ENCODE peak calls at places on chromosomes 12 and 14, in five cellular contexts. V, Q, L, O and A are unnamed samples.

GRCh38 chr14:23114669-23115491 is 4.2 kb downstream of the CEBPE start:
- DNase-seq in V (peak), Q (no peak), L (peak), O (no peak), A (no peak)

GRCh38 chr12:22657538-22657937 is 32.6 kb downstream of the ETNK1 start:
- DNase-seq in V (no peak), Q (no peak), L (no peak), O (no peak), A (no peak)

GRCh38 chr12:92955997-92956663 is 27.0 kb upstream of the EEA1 start:
- DNase-seq in V (no peak), Q (no peak), L (peak), O (no peak), A (no peak)

GRCh38 chr12:104190151-104190550 is 25.4 kb upstream of the TXNRD1 start:
- DNase-seq in V (no peak), Q (no peak), L (no peak), O (no peak), A (no peak)

GRCh38 chr12:123108682-123109066 is 42.2 kb downstream of the PITPNM2 start:
- DNase-seq in V (no peak), Q (no peak), L (no peak), O (no peak), A (no peak)

GRCh38 chr14:63910593-63911363 is 58.0 kb downstream of the SYNE2 start:
- DNase-seq in V (no peak), Q (no peak), L (no peak), O (no peak), A (no peak)

GRCh38 chr12:66550626-66551025 is 128.2 kb downstream of the GRIP1 start:
- DNase-seq in V (no peak), Q (no peak), L (no peak), O (no peak), A (no peak)

GRCh38 chr12:49971141-49971540 is 1.6 kb upstream of the AQP6 start:
- DNase-seq in V (no peak), Q (no peak), L (no peak), O (no peak), A (no peak)

GRCh38 chr12:107405436-107405835 is 280.2 kb upstream of the PWP1 start:
- DNase-seq in V (no peak), Q (peak), L (no peak), O (no peak), A (no peak)

GRCh38 chr14:101982621-101983020 is 18.2 kb downstream of the DYNC1H1 start:
- DNase-seq in V (no peak), Q (no peak), L (no peak), O (no peak), A (no peak)

GRCh38 chr12:267581-268482 is 5.2 kb upstream of the SLC6A13 start:
- DNase-seq in V (no peak), Q (no peak), L (no peak), O (no peak), A (no peak)

GRCh38 chr12:56716458-56716857 is 8.6 kb downstream of the NACA start:
- DNase-seq in V (no peak), Q (no peak), L (no peak), O (no peak), A (no peak)

GRCh38 chr12:53004178-53004577 is 2.1 kb upstream of the EIF4B start:
- DNase-seq in V (no peak), Q (no peak), L (no peak), O (no peak), A (no peak)

GRCh38 chr12:5451251-5451650 is 19.3 kb downstream of the NTF3 start:
- DNase-seq in V (no peak), Q (no peak), L (no peak), O (no peak), A (no peak)

GRCh38 chr14:104724981-104725771 is 1.1 kb downstream of the ADSS1 start:
- DNase-seq in V (peak), Q (peak), L (no peak), O (no peak), A (no peak)

GRCh38 chr14:99838555-99839193 is 45.5 kb downstream of the EML1 start:
- DNase-seq in V (no peak), Q (no peak), L (no peak), O (no peak), A (no peak)

GRCh38 chr14:55609681-55610080 is 29.7 kb downstream of the KTN1 start:
- DNase-seq in V (no peak), Q (no peak), L (peak), O (no peak), A (no peak)

GRCh38 chr14:54686219-54686870 is 119.4 kb downstream of the SAMD4A start:
- DNase-seq in V (no peak), Q (no peak), L (peak), O (no peak), A (no peak)

GRCh38 chr12:5066251-5066650 is 22.6 kb downstream of the KCNA5 start:
- DNase-seq in V (no peak), Q (no peak), L (no peak), O (no peak), A (no peak)

GRCh38 chr14:68020999-68021663 is 201.6 kb downstream of the RAD51B start:
- DNase-seq in V (no peak), Q (no peak), L (no peak), O (no peak), A (no peak)

GRCh38 chr12:38384816-38385491 is 68.4 kb downstream of the ALG10B start:
- DNase-seq in V (no peak), Q (no peak), L (no peak), O (peak), A (no peak)

GRCh38 chr12:46965880-46966279 is 113.5 kb upstream of the PCED1B start:
- DNase-seq in V (no peak), Q (no peak), L (no peak), O (no peak), A (no peak)

GRCh38 chr14:105490572-105491365 is at the start of gene TEDC1:
- DNase-seq in V (peak), Q (peak), L (peak), O (peak), A (peak)

GRCh38 chr14:77660754-77661153 is 44.3 kb upstream of the SPTLC2 start:
- DNase-seq in V (peak), Q (no peak), L (no peak), O (no peak), A (no peak)

GRCh38 chr14:97723834-97724770 is 926.9 kb downstream of the VRK1 start:
- DNase-seq in V (no peak), Q (no peak), L (no peak), O (no peak), A (no peak)

GRCh38 chr12:56358836-56359532 is 923 bp downstream of the STAT2 start:
- DNase-seq in V (peak), Q (peak), L (peak), O (no peak), A (no peak)

GRCh38 chr14:61710853-61711817 is 15.8 kb downstream of the HIF1A start:
- DNase-seq in V (no peak), Q (no peak), L (no peak), O (no peak), A (no peak)

GRCh38 chr14:60632257-60632656 is 17.0 kb downstream of the SIX1 start:
- DNase-seq in V (no peak), Q (no peak), L (no peak), O (no peak), A (no peak)

GRCh38 chr12:91991397-91992187 is 154.1 kb downstream of the BTG1 start:
- DNase-seq in V (no peak), Q (no peak), L (no peak), O (no peak), A (no peak)

GRCh38 chr14:22095845-22096510 is 422.4 kb upstream of the OR4E1 start:
- DNase-seq in V (no peak), Q (no peak), L (no peak), O (no peak), A (no peak)

GRCh38 chr12:12811343-12811742 is 1.8 kb upstream of the DDX47 start:
- DNase-seq in V (no peak), Q (no peak), L (no peak), O (no peak), A (no peak)

GRCh38 chr12:120254809-120255208 is 10.7 kb downstream of the PXN start:
- DNase-seq in V (no peak), Q (no peak), L (no peak), O (no peak), A (no peak)
- TF ChIP-seq CTCF in V (peak), Q (no peak), L (no peak), O (peak), A (no peak)

DNA sequence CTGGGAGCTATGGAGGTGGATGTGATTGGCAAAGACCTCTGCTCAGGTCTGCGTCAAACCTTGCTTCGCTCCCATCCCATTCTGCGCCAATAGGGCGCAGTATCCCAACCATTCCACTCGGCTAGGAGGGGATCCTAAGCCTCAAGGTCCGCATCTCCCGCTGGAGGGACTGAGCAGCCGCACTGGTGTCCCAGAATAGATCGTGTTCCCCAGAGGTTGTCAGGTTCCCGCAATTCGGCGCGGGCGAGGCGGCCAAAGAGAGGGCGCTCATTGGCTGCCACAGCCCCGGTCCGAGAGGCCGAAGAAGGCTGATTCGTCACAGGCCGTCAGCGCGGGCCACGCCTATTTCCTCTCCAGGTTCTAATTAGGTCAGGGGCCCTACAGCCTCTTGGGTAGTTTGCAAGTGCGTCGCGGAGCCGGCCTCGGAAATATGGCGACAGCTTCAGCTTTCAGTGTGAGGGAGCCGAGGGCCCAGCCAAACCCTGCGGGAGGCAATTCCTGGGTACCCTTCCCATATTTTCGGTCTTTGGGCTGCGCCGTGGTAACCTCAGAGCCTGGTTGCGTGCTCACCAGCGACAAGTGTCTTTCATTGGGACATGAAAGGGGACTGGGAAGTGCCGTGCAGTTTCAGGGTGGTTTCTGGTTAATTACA is 5.0 kb downstream of the OR10AD1 start:
- DNase-seq in V (peak), Q (peak), L (peak), O (peak), A (no peak)
- TF ChIP-seq CTCF in V (no peak), Q (no peak), L (peak), O (peak), A (no peak)

GRCh38 chr12:89392401-89392800 is 40.1 kb upstream of the DUSP6 start:
- DNase-seq in V (no peak), Q (no peak), L (no peak), O (no peak), A (no peak)

GRCh38 chr12:89393551-89394121 is 41.3 kb upstream of the DUSP6 start:
- DNase-seq in V (no peak), Q (no peak), L (no peak), O (no peak), A (no peak)

GRCh38 chr12:89390802-89391673 is 38.7 kb upstream of the DUSP6 start:
- DNase-seq in V (no peak), Q (no peak), L (no peak), O (no peak), A (no peak)

GRCh38 chr12:89391726-89392336 is 39.5 kb upstream of the DUSP6 start:
- DNase-seq in V (no peak), Q (no peak), L (no peak), O (no peak), A (no peak)

DNA sequence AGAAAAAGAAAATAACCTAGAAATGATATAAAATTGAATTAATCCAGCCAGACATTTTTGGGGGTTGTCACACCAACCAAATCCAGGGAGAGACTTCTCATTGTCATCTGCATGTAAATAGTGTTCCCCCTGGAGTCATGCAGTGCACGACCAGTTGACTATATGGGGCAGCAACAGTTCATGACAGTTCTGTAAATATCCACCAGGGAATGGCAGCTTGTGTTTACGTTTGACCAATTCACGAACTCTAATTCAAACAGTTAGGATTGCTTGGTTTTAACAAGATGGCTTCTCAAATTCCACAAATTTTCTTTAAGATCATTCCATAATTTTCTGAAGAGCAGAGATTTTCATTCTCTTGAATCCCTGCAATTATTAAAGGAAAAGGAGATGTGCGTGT is 43.4 kb upstream of the DUSP6 start:
- DNase-seq in V (no peak), Q (no peak), L (no peak), O (no peak), A (no peak)
- TF ChIP-seq CTCF in V (no peak), Q (no peak), L (no peak), O (no peak), A (no peak)

GRCh38 chr14:50013198-50013918 is 103.0 kb downstream of the VCPKMT start:
- DNase-seq in V (peak), Q (no peak), L (no peak), O (no peak), A (no peak)
- TF ChIP-seq CTCF in V (no peak), Q (no peak), L (no peak), O (no peak), A (no peak)

GRCh38 chr12:45895961-45896360 is 94.4 kb downstream of the SCAF11 start:
- DNase-seq in V (no peak), Q (no peak), L (no peak), O (no peak), A (no peak)

GRCh38 chr12:45886685-45887084 is 103.7 kb downstream of the SCAF11 start:
- DNase-seq in V (no peak), Q (no peak), L (no peak), O (no peak), A (no peak)

GRCh38 chr12:45887544-45887943 is 102.8 kb downstream of the SCAF11 start:
- DNase-seq in V (no peak), Q (no peak), L (no peak), O (no peak), A (no peak)

GRCh38 chr12:45893240-45893639 is 97.1 kb downstream of the SCAF11 start:
- DNase-seq in V (no peak), Q (no peak), L (no peak), O (no peak), A (no peak)

GRCh38 chr12:45890276-45890675 is 100.1 kb downstream of the SCAF11 start:
- DNase-seq in V (no peak), Q (no peak), L (no peak), O (no peak), A (no peak)
- TF ChIP-seq CTCF in V (no peak), Q (no peak), L (no peak), O (no peak), A (no peak)